ENCODE peak calls at places on chromosome 4, in four cellular contexts. Z is AG09309, I is mucosa of descending colon, B is WERI-Rb-1. T is an unnamed sample.

GRCh38 chr4:139907001-139907809 is 241.6 kb downstream of the MGST2 start:
- DNase-seq in Z (no peak), I (no peak), B (no peak), T (no peak)

GRCh38 chr4:118989098-118990080 is 100.7 kb downstream of the SYNPO2 start:
- DNase-seq in Z (peak; percentile 96), I (no peak), B (no peak), T (no peak)

GRCh38 chr4:114368751-114369150 is 229.9 kb upstream of the UGT8 start:
- DNase-seq in Z (no peak), I (no peak), B (no peak), T (no peak)

GRCh38 chr4:25160714-25161598 is 707 bp upstream of the SEPSECS start:
- DNase-seq in Z (no peak), I (peak; percentile 35), B (no peak), T (no peak)

GRCh38 chr4:188262464-188262863 is 123.2 kb downstream of the TRIML1 start:
- DNase-seq in Z (no peak), I (no peak), B (no peak), T (no peak)

GRCh38 chr4:133390198-133390855 is 241.2 kb downstream of the PCDH10 start:
- DNase-seq in Z (no peak), I (no peak), B (no peak), T (no peak)

GRCh38 chr4:69760455-69760854 is at the start of gene SULT1B1:
- DNase-seq in Z (no peak), I (peak; percentile 33), B (no peak), T (no peak)

GRCh38 chr4:128039568-128039967 is 21.5 kb upstream of the LARP1B start:
- DNase-seq in Z (no peak), I (no peak), B (no peak), T (no peak)

GRCh38 chr4:176309772-176310171 is 10.0 kb upstream of the SPCS3 start:
- DNase-seq in Z (no peak), I (no peak), B (no peak), T (no peak)

GRCh38 chr4:69753666-69754065 is 6.8 kb downstream of the SULT1B1 start:
- DNase-seq in Z (no peak), I (no peak), B (no peak), T (no peak)

DNA sequence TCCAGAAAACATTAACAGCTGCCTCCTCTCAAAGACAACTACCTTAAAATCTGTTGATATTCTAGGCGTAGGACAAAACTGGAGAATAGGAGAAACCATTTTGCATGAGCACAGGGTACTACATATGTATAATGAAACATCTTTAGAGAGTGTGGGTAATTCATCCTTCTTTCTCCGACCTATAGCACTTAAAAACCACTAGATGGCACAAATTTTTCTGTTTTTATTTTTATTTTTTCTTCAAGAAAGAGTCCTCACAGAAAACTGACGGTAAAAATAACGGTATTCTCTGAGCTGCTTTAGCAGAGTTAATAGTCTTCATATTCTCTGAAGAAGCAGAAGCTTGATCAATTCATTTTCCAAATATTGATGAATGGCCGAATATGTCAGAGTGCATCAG is 14.6 kb downstream of the SMIM31 start:
- DNase-seq in Z (no peak), I (no peak), B (no peak), T (no peak)
- TF ChIP-seq CTCF in Z (no peak), I (no peak), B (peak; percentile 19), T (peak; percentile 55)

GRCh38 chr4:152727784-152728183 is 48.0 kb upstream of the TMEM154 start:
- DNase-seq in Z (no peak), I (no peak), B (no peak), T (no peak)

GRCh38 chr4:152731997-152732396 is 47.5 kb downstream of the TIGD4 start:
- DNase-seq in Z (no peak), I (no peak), B (no peak), T (no peak)

GRCh38 chr4:152734015-152734698 is 45.4 kb downstream of the TIGD4 start:
- DNase-seq in Z (no peak), I (no peak), B (no peak), T (no peak)

GRCh38 chr4:152728343-152728742 is 48.5 kb upstream of the TMEM154 start:
- DNase-seq in Z (no peak), I (no peak), B (no peak), T (no peak)

GRCh38 chr4:152729466-152729865 is 49.7 kb upstream of the TMEM154 start:
- DNase-seq in Z (peak; percentile 50), I (no peak), B (no peak), T (no peak)
- TF ChIP-seq CTCF in Z (no peak), I (no peak), B (no peak), T (no peak)

DNA sequence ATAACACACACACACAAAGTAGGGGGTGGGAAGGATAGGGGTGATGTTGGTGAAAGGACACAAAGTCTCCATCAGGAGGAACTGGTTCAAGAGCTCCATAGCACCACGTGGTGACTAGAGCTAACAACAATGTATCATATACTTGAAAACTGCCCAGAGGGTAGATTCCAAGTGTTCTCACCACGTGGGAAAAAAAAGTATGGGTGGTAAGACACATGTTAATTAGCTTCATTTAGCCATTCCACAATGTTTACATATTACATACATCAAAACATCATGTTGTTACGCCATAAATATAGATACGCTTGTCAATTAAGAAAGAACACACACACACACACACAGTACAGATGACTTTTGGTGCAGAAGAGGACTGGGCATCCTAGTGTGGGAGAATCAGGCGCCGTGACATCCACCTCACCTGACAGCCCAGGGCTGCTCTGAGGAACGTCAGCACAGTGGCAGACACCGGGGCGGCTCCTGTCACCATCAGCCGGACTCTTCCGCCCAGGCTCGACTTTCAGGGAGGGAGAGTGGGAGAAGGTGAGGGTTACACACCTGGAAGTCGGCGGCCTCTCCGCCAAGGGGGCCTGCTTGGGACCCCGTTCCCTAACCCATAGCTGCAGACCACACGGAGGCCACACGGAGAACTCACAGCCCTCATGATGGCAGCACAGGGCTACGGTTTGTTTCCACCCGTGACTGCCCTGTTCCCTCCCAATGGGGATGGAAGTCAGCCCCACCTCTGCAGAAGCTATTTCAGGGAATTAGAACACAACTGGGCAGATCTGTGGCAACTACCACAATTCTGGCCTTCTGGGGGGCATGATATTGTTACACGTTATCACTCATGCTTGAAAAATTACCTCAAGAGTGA is 31.8 kb upstream of the CENPU start:
- DNase-seq in Z (no peak), I (no peak), B (peak; percentile 52), T (peak; percentile 30)
- TF ChIP-seq CTCF in Z (no peak), I (no peak), B (peak; percentile 71), T (no peak)

GRCh38 chr4:40232610-40233009 is 35.8 kb downstream of the RHOH start:
- DNase-seq in Z (no peak), I (no peak), B (no peak), T (no peak)

GRCh38 chr4:40227284-40227683 is 30.5 kb downstream of the RHOH start:
- DNase-seq in Z (no peak), I (no peak), B (no peak), T (no peak)

GRCh38 chr4:40225497-40225896 is 28.7 kb downstream of the RHOH start:
- DNase-seq in Z (no peak), I (no peak), B (no peak), T (no peak)

GRCh38 chr4:40231464-40231863 is 34.6 kb downstream of the RHOH start:
- DNase-seq in Z (no peak), I (no peak), B (no peak), T (no peak)

GRCh38 chr4:40228497-40229365 is 31.9 kb downstream of the RHOH start:
- DNase-seq in Z (no peak), I (no peak), B (no peak), T (no peak)
- TF ChIP-seq CTCF in Z (peak; percentile 25), I (no peak), B (peak; percentile 47), T (peak; percentile 47)

GRCh38 chr4:56671860-56672259 is 9.2 kb downstream of the HOPX start:
- DNase-seq in Z (no peak), I (no peak), B (no peak), T (no peak)

GRCh38 chr4:56671373-56671772 is 9.7 kb downstream of the HOPX start:
- DNase-seq in Z (no peak), I (no peak), B (no peak), T (no peak)

GRCh38 chr4:56662782-56663468 is 18.2 kb downstream of the HOPX start:
- DNase-seq in Z (no peak), I (no peak), B (no peak), T (no peak)

GRCh38 chr4:56666279-56666678 is 14.8 kb downstream of the HOPX start:
- DNase-seq in Z (no peak), I (no peak), B (no peak), T (no peak)

DNA sequence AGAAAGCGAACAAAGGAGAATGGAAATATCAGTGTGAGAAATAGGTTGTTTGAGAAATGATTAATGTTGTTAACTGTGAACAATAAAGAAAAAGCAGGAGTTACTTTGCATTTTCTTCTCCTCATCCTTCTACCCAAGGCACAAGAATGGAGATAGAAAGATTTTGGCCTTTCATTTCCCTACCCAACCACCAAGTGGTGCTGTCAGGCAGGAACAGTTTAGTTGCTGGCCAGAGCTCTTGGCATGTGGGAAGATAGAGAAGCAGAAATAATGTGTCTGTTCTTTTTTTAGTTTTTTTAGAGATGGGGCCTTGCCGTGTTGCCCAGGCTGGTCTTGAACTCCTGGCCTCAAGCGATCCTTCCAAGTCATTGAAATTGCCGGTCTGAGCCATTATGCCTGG is 12.8 kb downstream of the HOPX start:
- DNase-seq in Z (no peak), I (no peak), B (peak; percentile 49), T (peak; percentile 23)
- TF ChIP-seq CTCF in Z (peak; percentile 9), I (no peak), B (peak; percentile 76), T (peak; percentile 41)

T was measured in glutamatergic neuron.